ENCODE peak calls at places on chromosomes 4 and X, in seven cellular contexts. P, C, K, Y, B, M and V are unnamed samples.

GRCh38 chr4:101563126-101563525 is 215.8 kb upstream of the PPP3CA start:
- DNase-seq in P (no peak), C (no peak), K (no peak), Y (no peak), B (no peak), M (no peak), V (no peak)

GRCh38 chr4:102047616-102048015 is 257.1 kb downstream of the BANK1 start:
- DNase-seq in P (no peak), C (no peak), K (no peak), Y (no peak), B (no peak), M (no peak), V (no peak)

GRCh38 chr4:86924805-86925204 is 10.0 kb upstream of the AFF1 start:
- DNase-seq in P (no peak), C (no peak), K (no peak), Y (no peak), B (no peak), M (peak), V (no peak)

GRCh38 chr4:38109896-38110295 is 149.7 kb downstream of the PTTG2 start:
- DNase-seq in P (no peak), C (no peak), K (no peak), Y (no peak), B (no peak), M (no peak), V (no peak)

GRCh38 chr4:113398441-113399143 is 349.1 kb downstream of the ANK2 start:
- DNase-seq in P (no peak), C (no peak), K (peak), Y (no peak), B (peak), M (no peak), V (no peak)

GRCh38 chr4:66097271-66097670 is 427.0 kb upstream of the EPHA5 start:
- DNase-seq in P (no peak), C (no peak), K (peak), Y (no peak), B (no peak), M (no peak), V (no peak)

GRCh38 chrX:154437971-154438893 is 1.3 kb downstream of the GDI1 start:
- DNase-seq in P (no peak), C (no peak), K (no peak), Y (no peak), B (no peak), M (no peak), V (no peak)

GRCh38 chrX:146154191-146154590 is 336.6 kb downstream of the SLITRK2 start:
- DNase-seq in P (no peak), C (no peak), K (no peak), Y (no peak), B (no peak), M (no peak), V (no peak)

GRCh38 chr4:2047781-2048581 is 11.1 kb upstream of the NAT8L start:
- DNase-seq in P (no peak), C (no peak), K (no peak), Y (no peak), B (no peak), M (no peak), V (peak)

GRCh38 chr4:176642472-176642871 is 150.2 kb downstream of the VEGFC start:
- DNase-seq in P (no peak), C (no peak), K (no peak), Y (no peak), B (no peak), M (no peak), V (no peak)

GRCh38 chr4:189278559-189279165 is 662.0 kb upstream of the FRG1 start:
- DNase-seq in P (no peak), C (no peak), K (no peak), Y (no peak), B (no peak), M (no peak), V (no peak)

GRCh38 chr4:121696140-121696640 is 590 bp downstream of the ANXA5 start:
- DNase-seq in P (peak), C (peak), K (no peak), Y (peak), B (peak), M (peak), V (peak)

GRCh38 chr4:7393491-7394183 is 41.1 kb downstream of the PSAPL1 start:
- DNase-seq in P (no peak), C (no peak), K (no peak), Y (peak), B (no peak), M (no peak), V (no peak)

GRCh38 chrX:106948641-106949040 is 28.4 kb downstream of the CLDN2 start:
- DNase-seq in P (no peak), C (no peak), K (no peak), Y (no peak), B (no peak), M (no peak), V (no peak)

GRCh38 chrX:51743179-51743957 is at the start of gene GSPT2:
- DNase-seq in P (peak), C (peak), K (peak), Y (peak), B (no peak), M (peak), V (peak)

GRCh38 chr4:40548256-40548655 is 81.4 kb downstream of the RBM47 start:
- DNase-seq in P (no peak), C (no peak), K (no peak), Y (no peak), B (no peak), M (peak), V (no peak)

GRCh38 chr4:54586343-54586953 is 71.3 kb upstream of the KIT start:
- DNase-seq in P (no peak), C (no peak), K (peak), Y (no peak), B (peak), M (peak), V (peak)

GRCh38 chrX:85995641-85996040 is 51.7 kb downstream of the CHM start:
- DNase-seq in P (no peak), C (no peak), K (no peak), Y (no peak), B (no peak), M (no peak), V (no peak)

GRCh38 chrX:154358011-154358410 is 16.4 kb downstream of the FLNA start:
- DNase-seq in P (no peak), C (no peak), K (no peak), Y (no peak), B (no peak), M (no peak), V (no peak)

GRCh38 chr4:74387790-74388189 is 22.8 kb downstream of the EREG start:
- DNase-seq in P (no peak), C (no peak), K (no peak), Y (no peak), B (no peak), M (no peak), V (no peak)

GRCh38 chr4:138561906-138562305 is 319.8 kb upstream of the SLC7A11 start:
- DNase-seq in P (peak), C (no peak), K (no peak), Y (no peak), B (no peak), M (no peak), V (no peak)

GRCh38 chrX:102155806-102156179 is at the start of gene BEX5:
- DNase-seq in P (peak), C (peak), K (peak), Y (peak), B (peak), M (peak), V (peak)

GRCh38 chrX:4675686-4676300 is 962.3 kb upstream of the PRKX start:
- DNase-seq in P (no peak), C (no peak), K (no peak), Y (no peak), B (no peak), M (no peak), V (no peak)

GRCh38 chr4:88738146-88738545 is 40.5 kb upstream of the NAP1L5 start:
- DNase-seq in P (no peak), C (no peak), K (no peak), Y (no peak), B (no peak), M (no peak), V (no peak)

GRCh38 chrX:23501974-23502373 is 165.3 kb upstream of the PRDX4 start:
- DNase-seq in P (no peak), C (no peak), K (no peak), Y (no peak), B (no peak), M (no peak), V (no peak)

GRCh38 chrX:2484721-2485459 is 15.9 kb downstream of the DHRSX start:
- DNase-seq in P (peak), C (no peak), K (no peak), Y (no peak), B (peak), M (peak), V (peak)

GRCh38 chr4:183300070-183300469 is 20.0 kb downstream of the CLDN22 start:
- DNase-seq in P (no peak), C (no peak), K (no peak), Y (no peak), B (no peak), M (peak), V (no peak)

GRCh38 chr4:120922390-120923200 is at the start of gene PRDM5:
- DNase-seq in P (peak), C (no peak), K (no peak), Y (peak), B (peak), M (peak), V (peak)

GRCh38 chrX:12360991-12361598 is 222.8 kb downstream of the FRMPD4 start:
- DNase-seq in P (no peak), C (no peak), K (no peak), Y (no peak), B (no peak), M (peak), V (no peak)

GRCh38 chr4:96126227-96126626 is 286.3 kb downstream of the PDHA2 start:
- DNase-seq in P (no peak), C (no peak), K (no peak), Y (no peak), B (no peak), M (no peak), V (no peak)

GRCh38 chr4:140286503-140286902 is 86.9 kb upstream of the SCOC start:
- DNase-seq in P (no peak), C (no peak), K (no peak), Y (no peak), B (no peak), M (no peak), V (no peak)

GRCh38 chrX:21947671-21948070 is 7.2 kb downstream of the SMS start:
- DNase-seq in P (no peak), C (no peak), K (no peak), Y (no peak), B (no peak), M (no peak), V (no peak)

GRCh38 chr4:5756271-5756670 is 45.3 kb downstream of the EVC start:
- DNase-seq in P (no peak), C (no peak), K (no peak), Y (no peak), B (no peak), M (no peak), V (no peak)

GRCh38 chrX:154401045-154401799 is 3.0 kb downstream of the RPL10 start:
- DNase-seq in P (no peak), C (peak), K (no peak), Y (no peak), B (no peak), M (no peak), V (no peak)

GRCh38 chr4:180913750-180914149 is 1329.5 kb upstream of the TENM3 start:
- DNase-seq in P (no peak), C (no peak), K (no peak), Y (no peak), B (peak), M (peak), V (no peak)

GRCh38 chr4:88616275-88616996 is 24.2 kb downstream of the HERC3 start:
- DNase-seq in P (no peak), C (no peak), K (no peak), Y (no peak), B (no peak), M (peak), V (no peak)

GRCh38 chr4:15314974-15315373 is 112.9 kb upstream of the C1QTNF7 start:
- DNase-seq in P (no peak), C (no peak), K (no peak), Y (no peak), B (no peak), M (no peak), V (no peak)

GRCh38 chrX:84748965-84749656 is 246.9 kb upstream of the HDX start:
- DNase-seq in P (no peak), C (no peak), K (no peak), Y (no peak), B (no peak), M (no peak), V (no peak)

GRCh38 chr4:118957683-118958082 is 69.0 kb downstream of the SYNPO2 start:
- DNase-seq in P (no peak), C (no peak), K (no peak), Y (no peak), B (no peak), M (peak), V (no peak)

GRCh38 chr4:11949355-11949754 is 520.7 kb upstream of the HS3ST1 start:
- DNase-seq in P (no peak), C (no peak), K (no peak), Y (no peak), B (no peak), M (no peak), V (peak)

DNA sequence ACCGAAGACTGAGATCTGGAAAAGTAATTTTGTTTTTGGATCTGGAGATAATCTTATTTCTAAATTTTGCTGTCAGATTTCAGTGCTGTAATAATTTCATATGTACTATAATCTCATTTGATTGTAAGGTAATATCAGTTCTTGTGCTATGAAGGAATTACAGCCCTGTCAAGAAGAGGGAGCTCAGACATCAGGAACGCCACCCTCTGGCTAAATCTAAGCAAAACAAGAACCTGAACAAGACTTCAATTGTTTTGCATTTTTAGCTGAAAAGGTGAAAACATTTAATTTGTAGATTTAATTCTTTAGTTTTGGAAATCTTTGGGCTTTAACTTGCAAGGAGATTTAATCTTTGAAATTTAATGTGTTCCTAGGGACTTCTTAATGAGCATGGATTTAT is 525.4 kb upstream of the HS3ST1 start:
- DNase-seq in P (no peak), C (peak), K (peak), Y (peak), B (peak), M (peak), V (peak)
- TF ChIP-seq CTCF in P (no peak), C (no peak), K (peak), Y (peak), B (peak), M (peak), V (peak)

GRCh38 chrX:71128166-71128833 is 9.9 kb downstream of the MED12 start:
- DNase-seq in P (no peak), C (no peak), K (no peak), Y (no peak), B (no peak), M (no peak), V (no peak)

GRCh38 chrX:71131510-71131909 is 13.1 kb downstream of the MED12 start:
- DNase-seq in P (no peak), C (no peak), K (no peak), Y (no peak), B (no peak), M (no peak), V (no peak)

GRCh38 chrX:71128915-71129765 is 10.7 kb downstream of the MED12 start:
- DNase-seq in P (peak), C (peak), K (peak), Y (peak), B (peak), M (peak), V (peak)
- TF ChIP-seq CTCF in P (peak), C (peak), K (peak), Y (peak), B (peak), M (peak), V (peak)

GRCh38 chr4:76801621-76802545 is 96.1 kb downstream of the SOWAHB start:
- DNase-seq in P (no peak), C (no peak), K (no peak), Y (peak), B (no peak), M (peak), V (no peak)
- TF ChIP-seq CTCF in P (no peak), C (no peak), K (no peak), Y (no peak), B (no peak), M (no peak), V (no peak)

GRCh38 chrX:71579990-71580380 is 1.7 kb downstream of the GCNA start:
- DNase-seq in P (no peak), C (no peak), K (no peak), Y (no peak), B (no peak), M (no peak), V (no peak)
- TF ChIP-seq CTCF in P (no peak), C (no peak), K (no peak), Y (no peak), B (no peak), M (no peak), V (no peak)

DNA sequence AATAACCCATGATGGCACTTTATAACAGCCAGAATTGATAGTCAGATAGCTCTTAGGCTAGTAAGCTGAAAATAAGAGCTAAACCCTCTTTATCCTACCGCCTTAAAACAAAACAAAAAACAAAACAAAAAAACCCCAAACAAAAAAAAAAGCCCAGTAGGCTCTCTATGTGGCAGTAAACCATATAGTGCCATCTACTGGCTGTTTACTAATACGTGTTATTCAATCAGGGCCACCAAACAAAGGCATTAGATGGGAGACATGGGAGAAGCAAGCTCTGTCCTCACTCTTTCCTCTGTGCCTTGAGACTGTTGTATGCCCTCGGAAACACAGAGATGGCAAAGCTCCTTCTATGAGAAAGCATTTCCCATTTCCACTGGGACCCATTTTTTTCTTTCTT is 148.8 kb upstream of the MID1 start:
- DNase-seq in P (no peak), C (peak), K (no peak), Y (no peak), B (no peak), M (peak), V (no peak)
- TF ChIP-seq CTCF in P (no peak), C (peak), K (peak), Y (no peak), B (peak), M (peak), V (peak)

GRCh38 chr4:184433258-184433892 is 41.0 kb downstream of the IRF2 start:
- DNase-seq in P (no peak), C (no peak), K (no peak), Y (no peak), B (no peak), M (no peak), V (no peak)
- TF ChIP-seq CTCF in P (no peak), C (no peak), K (no peak), Y (no peak), B (no peak), M (no peak), V (no peak)

GRCh38 chrX:99795495-99795894 is 614.6 kb downstream of the PCDH19 start:
- DNase-seq in P (no peak), C (no peak), K (no peak), Y (no peak), B (no peak), M (no peak), V (no peak)
- TF ChIP-seq CTCF in P (no peak), C (no peak), K (peak), Y (no peak), B (no peak), M (no peak), V (no peak)

DNA sequence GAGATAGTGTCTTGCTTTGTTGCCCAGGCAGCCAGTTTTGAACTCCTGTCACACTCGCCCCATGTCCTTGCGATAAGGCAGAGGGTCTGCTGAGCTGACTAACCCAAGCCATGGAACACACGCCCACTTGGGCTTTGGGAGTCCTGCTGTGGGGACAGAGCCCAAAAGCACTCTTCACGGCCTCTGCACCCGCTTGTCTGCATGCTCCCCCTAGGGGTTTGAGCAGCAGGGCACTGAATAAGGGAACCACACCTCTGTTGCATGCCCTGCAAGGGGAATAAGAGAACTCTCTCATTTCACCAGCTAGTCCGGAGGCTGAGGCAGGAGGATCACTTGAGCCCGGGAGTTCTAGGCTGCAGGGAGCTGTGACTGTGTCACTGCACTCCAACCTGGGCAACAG is 166.0 kb downstream of the STAG2 start:
- DNase-seq in P (no peak), C (no peak), K (no peak), Y (no peak), B (no peak), M (no peak), V (no peak)
- TF ChIP-seq CTCF in P (no peak), C (no peak), K (no peak), Y (no peak), B (no peak), M (no peak), V (no peak)

DNA sequence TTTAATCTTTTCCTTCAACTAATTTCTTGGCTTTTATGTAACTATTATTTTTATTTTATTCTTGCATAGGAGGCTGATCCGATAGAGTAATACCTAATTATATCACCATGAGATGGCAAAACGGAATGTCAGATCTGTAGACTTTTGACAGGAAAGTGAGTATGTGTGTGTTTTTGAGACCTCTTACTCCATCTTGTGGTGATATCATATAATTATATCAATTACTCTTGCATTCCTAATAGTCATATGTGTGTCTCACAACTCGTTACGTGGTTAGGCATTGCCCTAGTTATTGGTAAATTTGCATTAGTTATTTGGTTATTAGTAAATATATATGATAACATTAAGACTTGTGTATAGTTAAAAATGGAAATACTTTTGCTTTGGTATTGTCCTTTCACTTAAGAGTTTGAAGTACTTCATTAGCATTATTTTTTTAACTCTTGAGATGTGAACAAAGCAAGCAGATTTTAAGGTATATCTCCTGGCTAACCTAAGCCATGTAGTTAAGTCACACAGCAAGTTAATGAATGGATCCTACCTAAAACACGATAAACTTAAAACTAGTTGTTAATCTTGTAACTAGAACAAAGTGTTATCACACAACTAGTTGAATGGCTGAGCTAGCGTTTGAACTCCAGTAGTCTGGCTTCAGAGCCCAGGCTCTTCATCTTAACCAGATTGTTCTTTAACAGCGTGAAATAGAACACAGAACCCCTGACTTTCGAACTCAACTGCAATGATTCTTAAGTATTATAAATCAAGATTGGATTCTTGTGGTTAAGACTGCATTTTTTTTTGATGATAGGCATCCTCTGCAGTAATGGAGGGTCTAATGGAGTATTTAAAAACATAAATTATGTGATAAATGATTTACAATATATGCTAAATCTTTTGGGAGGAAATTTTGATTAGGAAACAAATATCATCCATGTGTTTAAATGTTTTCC is 67.1 kb downstream of the PGRMC2 start:
- DNase-seq in P (no peak), C (peak), K (peak), Y (no peak), B (peak), M (peak), V (no peak)
- TF ChIP-seq CTCF in P (no peak), C (no peak), K (peak), Y (no peak), B (peak), M (peak), V (peak)